ENCODE peak calls at places on chromosomes 4 and X, in eight cellular contexts. One of them, this sample, is unnamed.

GRCh38 chrX:46837543-46838481 is 969 bp downstream of the RP2 start:
- DNase-seq in HL-60: peak; percentile 25
- DNase-seq in OCI-LY7: peak; percentile 26
- DNase-seq in kidney: no peak
- DNase-seq in MM.1S: peak; percentile 40
- DNase-seq in lower leg skin: no peak
- DNase-seq in psoas muscle: no peak
- DNase-seq in astrocyte of the spinal cord: peak; percentile 40
- DNase-seq in this sample: no peak

GRCh38 chr4:79917246-79917645 is 155.8 kb downstream of the ANTXR2 start:
- DNase-seq in OCI-LY7: peak; percentile 33
- DNase-seq in lower leg skin: no peak
- DNase-seq in psoas muscle: peak; percentile 44
- DNase-seq in HL-60: peak; percentile 58
- DNase-seq in MM.1S: peak; percentile 45
- DNase-seq in astrocyte of the spinal cord: peak; percentile 41
- DNase-seq in kidney: no peak
- DNase-seq in this sample: peak; percentile 75

GRCh38 chr4:85828295-85828910 is 353.5 kb downstream of the ARHGAP24 start:
- DNase-seq in MM.1S: no peak
- DNase-seq in HL-60: no peak
- DNase-seq in astrocyte of the spinal cord: peak; percentile 53
- DNase-seq in kidney: no peak
- DNase-seq in lower leg skin: no peak
- DNase-seq in OCI-LY7: no peak
- DNase-seq in psoas muscle: no peak
- DNase-seq in this sample: peak; percentile 45

GRCh38 chr4:15702941-15703403 is at the start of gene BST1:
- DNase-seq in HL-60: peak; percentile 95
- DNase-seq in psoas muscle: peak; percentile 77
- DNase-seq in OCI-LY7: no peak
- DNase-seq in MM.1S: no peak
- DNase-seq in lower leg skin: peak; percentile 93
- DNase-seq in astrocyte of the spinal cord: peak; percentile 68
- DNase-seq in kidney: peak; percentile 87
- DNase-seq in this sample: peak; percentile 64

GRCh38 chrX:15947648-15948317 is 93.2 kb upstream of the AP1S2 start:
- DNase-seq in MM.1S: no peak
- DNase-seq in psoas muscle: no peak
- DNase-seq in astrocyte of the spinal cord: peak; percentile 57
- DNase-seq in lower leg skin: no peak
- DNase-seq in OCI-LY7: no peak
- DNase-seq in kidney: no peak
- DNase-seq in HL-60: no peak
- DNase-seq in this sample: peak; percentile 66

GRCh38 chr4:20127626-20128025 is 124.1 kb upstream of the SLIT2 start:
- DNase-seq in astrocyte of the spinal cord: peak; percentile 3
- DNase-seq in kidney: no peak
- DNase-seq in MM.1S: no peak
- DNase-seq in OCI-LY7: no peak
- DNase-seq in psoas muscle: no peak
- DNase-seq in lower leg skin: no peak
- DNase-seq in HL-60: no peak
- DNase-seq in this sample: peak; percentile 8

GRCh38 chr4:6347511-6348045 is 77.9 kb downstream of the WFS1 start:
- DNase-seq in lower leg skin: no peak
- DNase-seq in HL-60: no peak
- DNase-seq in OCI-LY7: no peak
- DNase-seq in MM.1S: no peak
- DNase-seq in astrocyte of the spinal cord: no peak
- DNase-seq in kidney: no peak
- DNase-seq in psoas muscle: peak; percentile 19
- DNase-seq in this sample: no peak

GRCh38 chrX:134537179-134537945 is 77.4 kb downstream of the HPRT1 start:
- DNase-seq in psoas muscle: no peak
- DNase-seq in OCI-LY7: no peak
- DNase-seq in HL-60: no peak
- DNase-seq in kidney: no peak
- DNase-seq in astrocyte of the spinal cord: peak; percentile 73
- DNase-seq in lower leg skin: no peak
- DNase-seq in MM.1S: no peak
- DNase-seq in this sample: peak; percentile 80

GRCh38 chrX:3527166-3527565 is 180.7 kb upstream of the MXRA5 start:
- DNase-seq in MM.1S: no peak
- DNase-seq in astrocyte of the spinal cord: no peak
- DNase-seq in HL-60: no peak
- DNase-seq in kidney: no peak
- DNase-seq in OCI-LY7: no peak
- DNase-seq in lower leg skin: no peak
- DNase-seq in psoas muscle: no peak
- DNase-seq in this sample: no peak

GRCh38 chr4:8719421-8719820 is 126.9 kb downstream of the CPZ start:
- DNase-seq in MM.1S: no peak
- DNase-seq in lower leg skin: peak; percentile 54
- DNase-seq in kidney: peak; percentile 16
- DNase-seq in psoas muscle: no peak
- DNase-seq in OCI-LY7: no peak
- DNase-seq in HL-60: no peak
- DNase-seq in astrocyte of the spinal cord: no peak
- DNase-seq in this sample: no peak

GRCh38 chrX:848366-848765 is 217.8 kb downstream of the SHOX start:
- DNase-seq in lower leg skin: no peak
- DNase-seq in kidney: no peak
- DNase-seq in MM.1S: no peak
- DNase-seq in astrocyte of the spinal cord: no peak
- DNase-seq in HL-60: no peak
- DNase-seq in psoas muscle: no peak
- DNase-seq in OCI-LY7: no peak
- DNase-seq in this sample: no peak

GRCh38 chr4:41323706-41324105 is 67.0 kb downstream of the UCHL1 start:
- DNase-seq in astrocyte of the spinal cord: no peak
- DNase-seq in lower leg skin: no peak
- DNase-seq in OCI-LY7: no peak
- DNase-seq in kidney: no peak
- DNase-seq in psoas muscle: no peak
- DNase-seq in MM.1S: no peak
- DNase-seq in HL-60: no peak
- DNase-seq in this sample: peak; percentile 22

GRCh38 chr4:70979445-70980008 is 13.9 kb upstream of the DCK start:
- DNase-seq in kidney: no peak
- DNase-seq in astrocyte of the spinal cord: no peak
- DNase-seq in OCI-LY7: peak; percentile 69
- DNase-seq in psoas muscle: no peak
- DNase-seq in lower leg skin: no peak
- DNase-seq in HL-60: peak; percentile 15
- DNase-seq in MM.1S: no peak
- DNase-seq in this sample: no peak

GRCh38 chr4:126004936-126005335 is 690.2 kb downstream of the FAT4 start:
- DNase-seq in HL-60: no peak
- DNase-seq in astrocyte of the spinal cord: peak; percentile 29
- DNase-seq in MM.1S: no peak
- DNase-seq in lower leg skin: no peak
- DNase-seq in OCI-LY7: no peak
- DNase-seq in psoas muscle: no peak
- DNase-seq in kidney: no peak
- DNase-seq in this sample: peak; percentile 49

GRCh38 chr4:146637853-146638800 is 566 bp upstream of the POU4F2 start:
- DNase-seq in astrocyte of the spinal cord: no peak
- DNase-seq in MM.1S: no peak
- DNase-seq in HL-60: no peak
- DNase-seq in kidney: no peak
- DNase-seq in lower leg skin: no peak
- DNase-seq in psoas muscle: no peak
- DNase-seq in OCI-LY7: no peak
- DNase-seq in this sample: no peak

GRCh38 chrX:73289039-73289438 is 74.4 kb upstream of the NAP1L2 start:
- DNase-seq in kidney: no peak
- DNase-seq in MM.1S: no peak
- DNase-seq in OCI-LY7: no peak
- DNase-seq in astrocyte of the spinal cord: no peak
- DNase-seq in HL-60: no peak
- DNase-seq in lower leg skin: no peak
- DNase-seq in psoas muscle: no peak
- DNase-seq in this sample: no peak

GRCh38 chrX:32395878-32396277 is 815.5 kb downstream of the DMD start:
- DNase-seq in HL-60: no peak
- DNase-seq in OCI-LY7: no peak
- DNase-seq in MM.1S: no peak
- DNase-seq in psoas muscle: no peak
- DNase-seq in lower leg skin: no peak
- DNase-seq in astrocyte of the spinal cord: no peak
- DNase-seq in kidney: no peak
- DNase-seq in this sample: no peak

GRCh38 chr4:92234393-92235176 is 69.2 kb upstream of the GRID2 start:
- DNase-seq in lower leg skin: no peak
- DNase-seq in HL-60: no peak
- DNase-seq in kidney: no peak
- DNase-seq in psoas muscle: no peak
- DNase-seq in MM.1S: no peak
- DNase-seq in OCI-LY7: no peak
- DNase-seq in astrocyte of the spinal cord: peak; percentile 99
- DNase-seq in this sample: peak; percentile 100

GRCh38 chrX:38861489-38861888 is 60.2 kb downstream of the MID1IP1 start:
- DNase-seq in kidney: no peak
- DNase-seq in HL-60: no peak
- DNase-seq in psoas muscle: no peak
- DNase-seq in OCI-LY7: no peak
- DNase-seq in astrocyte of the spinal cord: no peak
- DNase-seq in lower leg skin: no peak
- DNase-seq in MM.1S: no peak
- DNase-seq in this sample: peak; percentile 68

GRCh38 chr4:37885496-37885895 is 5.4 kb upstream of the TBC1D1 start:
- DNase-seq in OCI-LY7: no peak
- DNase-seq in MM.1S: no peak
- DNase-seq in lower leg skin: no peak
- DNase-seq in HL-60: no peak
- DNase-seq in astrocyte of the spinal cord: no peak
- DNase-seq in psoas muscle: no peak
- DNase-seq in kidney: no peak
- DNase-seq in this sample: peak; percentile 72

GRCh38 chrX:20325786-20326388 is 59.2 kb upstream of the RPS6KA3 start:
- DNase-seq in MM.1S: no peak
- DNase-seq in lower leg skin: no peak
- DNase-seq in HL-60: no peak
- DNase-seq in psoas muscle: no peak
- DNase-seq in kidney: no peak
- DNase-seq in OCI-LY7: no peak
- DNase-seq in astrocyte of the spinal cord: no peak
- DNase-seq in this sample: no peak

GRCh38 chr4:7904942-7905341 is 34.7 kb downstream of the AFAP1 start:
- DNase-seq in HL-60: no peak
- DNase-seq in lower leg skin: no peak
- DNase-seq in OCI-LY7: no peak
- DNase-seq in kidney: no peak
- DNase-seq in psoas muscle: no peak
- DNase-seq in MM.1S: no peak
- DNase-seq in astrocyte of the spinal cord: peak; percentile 85
- DNase-seq in this sample: peak; percentile 97

GRCh38 chr4:111934294-111934693 is 211.0 kb upstream of the FAM241A start:
- DNase-seq in MM.1S: no peak
- DNase-seq in astrocyte of the spinal cord: no peak
- DNase-seq in kidney: no peak
- DNase-seq in psoas muscle: no peak
- DNase-seq in lower leg skin: no peak
- DNase-seq in HL-60: no peak
- DNase-seq in OCI-LY7: no peak
- DNase-seq in this sample: no peak

GRCh38 chrX:77398341-77398740 is 48.8 kb upstream of the FGF16 start:
- DNase-seq in psoas muscle: no peak
- DNase-seq in lower leg skin: no peak
- DNase-seq in kidney: no peak
- DNase-seq in HL-60: no peak
- DNase-seq in OCI-LY7: no peak
- DNase-seq in astrocyte of the spinal cord: no peak
- DNase-seq in MM.1S: no peak
- DNase-seq in this sample: no peak

GRCh38 chrX:15399901-15400500 is 15.8 kb upstream of the VEGFD start:
- DNase-seq in psoas muscle: no peak
- DNase-seq in kidney: no peak
- DNase-seq in OCI-LY7: no peak
- DNase-seq in astrocyte of the spinal cord: no peak
- DNase-seq in lower leg skin: no peak
- DNase-seq in MM.1S: no peak
- DNase-seq in HL-60: no peak
- DNase-seq in this sample: no peak

GRCh38 chr4:42786350-42787070 is 106.0 kb upstream of the GRXCR1 start:
- DNase-seq in OCI-LY7: no peak
- DNase-seq in HL-60: no peak
- DNase-seq in kidney: no peak
- DNase-seq in lower leg skin: no peak
- DNase-seq in astrocyte of the spinal cord: no peak
- DNase-seq in MM.1S: no peak
- DNase-seq in psoas muscle: no peak
- DNase-seq in this sample: no peak
- TF ChIP-seq CTCF in OCI-LY7: no peak
- TF ChIP-seq CTCF in HL-60: no peak
- TF ChIP-seq CTCF in kidney: no peak
- TF ChIP-seq CTCF in lower leg skin: no peak
- TF ChIP-seq CTCF in astrocyte of the spinal cord: no peak
- TF ChIP-seq CTCF in MM.1S: no peak
- TF ChIP-seq CTCF in psoas muscle: no peak
- TF ChIP-seq CTCF in this sample: no peak

DNA sequence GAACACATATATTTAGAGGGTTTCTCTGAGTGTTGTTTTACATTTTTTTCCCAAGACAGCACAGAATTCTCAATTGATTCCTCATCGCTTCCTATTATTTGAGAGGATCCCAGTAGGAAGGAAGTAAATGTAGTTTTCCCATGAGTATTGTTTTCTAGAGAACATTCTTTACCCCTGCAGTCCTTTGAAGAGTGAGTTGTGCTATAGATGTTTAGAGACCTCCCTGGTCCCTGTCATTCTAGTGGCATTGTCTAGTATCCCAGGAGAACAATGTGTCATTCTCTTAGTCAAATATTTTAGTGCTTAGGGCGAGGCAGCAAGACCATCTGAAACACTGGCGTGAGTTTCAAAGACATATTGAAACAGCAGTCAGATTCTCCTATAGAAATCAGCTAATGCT is 32.5 kb downstream of the SORBS2 start:
- DNase-seq in OCI-LY7: no peak
- DNase-seq in psoas muscle: no peak
- DNase-seq in astrocyte of the spinal cord: peak; percentile 56
- DNase-seq in HL-60: no peak
- DNase-seq in kidney: no peak
- DNase-seq in MM.1S: no peak
- DNase-seq in lower leg skin: no peak
- DNase-seq in this sample: peak; percentile 45
- H3K4me3 ChIP-seq in OCI-LY7: no peak overlapping the region
- H3K4me3 ChIP-seq in psoas muscle: no peak overlapping the region
- H3K4me3 ChIP-seq in astrocyte of the spinal cord: no peak overlapping the region
- H3K4me3 ChIP-seq in HL-60: no peak overlapping the region
- H3K4me3 ChIP-seq in kidney: no peak overlapping the region
- H3K4me3 ChIP-seq in MM.1S: no peak overlapping the region
- H3K4me3 ChIP-seq in lower leg skin: no peak overlapping the region
- H3K4me3 ChIP-seq in this sample: no peak overlapping the region

GRCh38 chrX:153644356-153645125 is 2.5 kb upstream of the DUSP9 start:
- DNase-seq in kidney: peak; percentile 75
- DNase-seq in MM.1S: no peak
- DNase-seq in astrocyte of the spinal cord: no peak
- DNase-seq in HL-60: no peak
- DNase-seq in lower leg skin: peak; percentile 56
- DNase-seq in OCI-LY7: no peak
- DNase-seq in psoas muscle: peak; percentile 34
- DNase-seq in this sample: no peak
- TF ChIP-seq CTCF in kidney: no peak
- TF ChIP-seq CTCF in MM.1S: no peak
- TF ChIP-seq CTCF in astrocyte of the spinal cord: no peak
- TF ChIP-seq CTCF in HL-60: no peak
- TF ChIP-seq CTCF in lower leg skin: no peak
- TF ChIP-seq CTCF in OCI-LY7: no peak
- TF ChIP-seq CTCF in psoas muscle: no peak
- TF ChIP-seq CTCF in this sample: no peak

GRCh38 chrX:64394059-64394873 is 986 bp downstream of the MTMR8 start:
- DNase-seq in HL-60: no peak
- DNase-seq in kidney: no peak
- DNase-seq in lower leg skin: no peak
- DNase-seq in astrocyte of the spinal cord: no peak
- DNase-seq in psoas muscle: no peak
- DNase-seq in OCI-LY7: no peak
- DNase-seq in MM.1S: no peak
- DNase-seq in this sample: no peak
- H3K4me3 ChIP-seq in HL-60: peak overlapping the region; percentile 81
- H3K4me3 ChIP-seq in kidney: peak overlapping the region; percentile 86
- H3K4me3 ChIP-seq in lower leg skin: peak overlapping the region; percentile 45
- H3K4me3 ChIP-seq in astrocyte of the spinal cord: no peak overlapping the region
- H3K4me3 ChIP-seq in psoas muscle: peak overlapping the region; percentile 64
- H3K4me3 ChIP-seq in OCI-LY7: peak overlapping the region; percentile 77
- H3K4me3 ChIP-seq in MM.1S: peak overlapping the region; percentile 68
- H3K4me3 ChIP-seq in this sample: no peak overlapping the region